ENCODE peak calls at places on chromosomes 3 and 15, in ten cellular contexts. V is testis, B is breast epithelium, N is heart left ventricle, T is Peyer's patch, L is gastrocnemius medialis, R is body of pancreas, G is esophagus muscularis mucosa, Y is uterus, E is stomach. K is an unnamed sample.

GRCh38 chr3:177563381-177563780 is 366.1 kb upstream of the TBL1XR1 start:
- DNase-seq in R (no peak), B (no peak), T (no peak), E (no peak), G (no peak), Y (no peak), N (no peak), L (no peak), V (no peak), K (no peak)

GRCh38 chr3:163946785-163947184 is 1131.5 kb downstream of the SI start:
- DNase-seq in L (no peak), V (no peak), G (no peak), Y (no peak), N (no peak), B (no peak), R (no peak), T (no peak), E (no peak), K (no peak)

GRCh38 chr3:86990171-86990733 is 697 bp downstream of the VGLL3 start:
- DNase-seq in L (no peak), T (peak; percentile 50), N (no peak), V (no peak), G (no peak), B (no peak), E (peak; percentile 40), Y (peak; percentile 43), R (peak; percentile 78), K (peak; percentile 42)

GRCh38 chr3:142053244-142053643 is 96.1 kb downstream of the TFDP2 start:
- DNase-seq in R (no peak), E (no peak), V (no peak), T (no peak), L (no peak), Y (no peak), N (no peak), B (no peak), G (no peak), K (no peak)

GRCh38 chr15:100291106-100291505 is 50.7 kb downstream of the ADAMTS17 start:
- DNase-seq in R (no peak), E (no peak), N (no peak), T (no peak), V (no peak), Y (no peak), L (no peak), G (no peak), B (no peak), K (no peak)

GRCh38 chr3:195522254-195523023 is 20.7 kb downstream of the PPP1R2 start:
- DNase-seq in E (no peak), L (no peak), B (no peak), V (no peak), N (no peak), Y (no peak), T (no peak), R (no peak), G (no peak), K (no peak)

GRCh38 chr15:69760890-69761568 is 308.4 kb downstream of the RPLP1 start:
- DNase-seq in T (no peak), G (peak; percentile 87), V (peak; percentile 39), L (peak; percentile 48), R (peak; percentile 25), Y (peak; percentile 30), N (peak; percentile 25), E (peak; percentile 54), B (no peak), K (no peak)

GRCh38 chr3:43034911-43035310 is 55.8 kb downstream of the GASK1A start:
- DNase-seq in T (no peak), L (no peak), B (no peak), G (peak; percentile 74), R (no peak), E (no peak), V (no peak), N (no peak), Y (no peak), K (no peak)

GRCh38 chr15:67545864-67546263 is 3.4 kb downstream of the MAP2K5 start:
- DNase-seq in N (no peak), T (no peak), E (no peak), L (no peak), B (no peak), R (no peak), V (no peak), G (peak; percentile 90), Y (no peak), K (no peak)

GRCh38 chr15:67543348-67543718 is 830 bp downstream of the MAP2K5 start:
- DNase-seq in T (peak; percentile 63), L (peak; percentile 46), G (no peak), N (no peak), V (peak; percentile 63), B (no peak), E (no peak), R (peak; percentile 31), Y (no peak), K (peak; percentile 8)

GRCh38 chr15:67544475-67544874 is 2.0 kb downstream of the MAP2K5 start:
- DNase-seq in L (no peak), N (no peak), V (no peak), G (no peak), B (no peak), T (no peak), R (no peak), Y (no peak), E (no peak), K (no peak)

GRCh38 chr15:67542192-67542461 is 376 bp upstream of the MAP2K5 start:
- DNase-seq in G (no peak), L (no peak), B (no peak), T (no peak), N (no peak), R (no peak), V (peak; percentile 20), E (no peak), Y (no peak), K (no peak)

DNA sequence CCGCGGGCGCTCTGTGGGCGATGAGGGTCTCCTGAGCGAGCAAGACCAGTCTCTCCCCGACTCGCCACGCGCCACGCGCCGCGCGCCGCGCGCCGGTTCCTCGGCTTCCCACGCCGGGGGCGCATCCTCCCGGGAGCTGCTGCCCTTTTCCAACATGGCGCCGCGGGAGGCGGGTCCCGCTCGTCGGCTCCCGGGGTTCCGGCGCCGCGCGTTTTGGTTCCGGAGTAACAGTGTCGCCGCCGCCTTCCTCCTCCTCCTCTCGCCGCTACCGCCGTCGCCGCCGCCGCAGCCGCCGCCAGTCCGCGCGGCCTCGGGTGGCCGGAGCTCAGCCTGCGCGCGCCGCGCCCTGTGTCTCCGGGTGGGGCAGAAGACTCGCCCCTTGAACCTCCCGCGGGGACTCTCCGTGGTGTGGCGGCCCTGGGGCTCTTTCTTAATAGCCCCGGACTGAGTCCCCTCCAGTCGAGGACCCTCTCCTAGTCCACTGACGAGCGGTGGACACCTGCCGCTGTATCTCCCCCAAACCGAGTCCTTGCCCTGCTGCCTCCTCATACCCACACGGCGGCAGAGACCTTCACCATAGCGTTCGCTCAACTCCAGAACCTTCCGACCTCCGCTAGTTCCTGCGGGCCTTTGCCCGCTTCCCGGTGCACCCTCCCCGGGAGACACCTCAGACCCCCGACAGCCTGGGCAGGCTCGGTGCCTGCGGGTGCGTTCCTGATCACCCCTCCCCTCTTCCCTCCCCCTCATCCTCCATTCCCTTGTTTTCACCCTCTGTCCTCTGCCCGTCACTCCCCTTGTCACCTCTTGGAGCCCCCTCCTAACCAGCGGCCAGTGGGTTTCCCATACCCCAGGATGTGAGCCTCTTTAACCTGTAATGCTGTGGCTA is at the start of gene MAP2K5:
- DNase-seq in T (peak; percentile 94), V (peak; percentile 92), G (peak; percentile 96), B (peak; percentile 87), Y (peak; percentile 84), L (peak; percentile 79), N (peak; percentile 92), E (peak; percentile 88), R (peak; percentile 84), K (peak; percentile 81)
- TF ChIP-seq POLR2A in T (peak; percentile 77), V (no peak), G (no peak), B (peak; percentile 51), Y (peak; percentile 33), L (peak; percentile 79), N (peak; percentile 79), E (no peak), R (peak; percentile 50), K (peak; percentile 51)

GRCh38 chr3:185151959-185152432 is 864 bp downstream of the C3orf70 start:
- DNase-seq in T (no peak), R (no peak), Y (no peak), L (peak; percentile 12), E (no peak), B (no peak), G (no peak), V (no peak), N (peak; percentile 62), K (no peak)

GRCh38 chr3:185153170-185153733 is 392 bp upstream of the C3orf70 start:
- DNase-seq in R (no peak), L (no peak), G (no peak), N (peak; percentile 22), V (peak; percentile 23), Y (peak; percentile 16), E (no peak), T (no peak), B (no peak), K (no peak)

GRCh38 chr3:185153861-185154629 is 1.2 kb upstream of the C3orf70 start:
- DNase-seq in N (no peak), R (no peak), G (no peak), T (no peak), Y (no peak), B (no peak), E (no peak), V (no peak), L (no peak), K (no peak)

GRCh38 chr3:185151101-185151958 is 1.5 kb downstream of the C3orf70 start:
- DNase-seq in T (no peak), G (no peak), B (no peak), N (no peak), Y (no peak), E (no peak), L (no peak), V (no peak), R (no peak), K (no peak)

GRCh38 chr3:185152433-185153169 is at the start of gene C3orf70:
- DNase-seq in E (peak; percentile 60), Y (peak; percentile 57), R (peak; percentile 39), L (peak; percentile 12), T (peak; percentile 86), V (peak; percentile 72), G (no peak), B (no peak), N (peak; percentile 71), K (peak; percentile 23)
- H3K27me3 ChIP-seq in E (peaks cover 15% of the 10 kb centered on the region), Y (no peaks in the 10 kb centered on the region), R (peaks cover 8% of the 10 kb centered on the region), L (peaks cover 30% of the 10 kb centered on the region), T (no peaks in the 10 kb centered on the region), V (no peaks in the 10 kb centered on the region), G (no peaks in the 10 kb centered on the region), B (peaks cover 7% of the 10 kb centered on the region), N (peaks cover 23% of the 10 kb centered on the region), K (no peaks in the 10 kb centered on the region)

DNA sequence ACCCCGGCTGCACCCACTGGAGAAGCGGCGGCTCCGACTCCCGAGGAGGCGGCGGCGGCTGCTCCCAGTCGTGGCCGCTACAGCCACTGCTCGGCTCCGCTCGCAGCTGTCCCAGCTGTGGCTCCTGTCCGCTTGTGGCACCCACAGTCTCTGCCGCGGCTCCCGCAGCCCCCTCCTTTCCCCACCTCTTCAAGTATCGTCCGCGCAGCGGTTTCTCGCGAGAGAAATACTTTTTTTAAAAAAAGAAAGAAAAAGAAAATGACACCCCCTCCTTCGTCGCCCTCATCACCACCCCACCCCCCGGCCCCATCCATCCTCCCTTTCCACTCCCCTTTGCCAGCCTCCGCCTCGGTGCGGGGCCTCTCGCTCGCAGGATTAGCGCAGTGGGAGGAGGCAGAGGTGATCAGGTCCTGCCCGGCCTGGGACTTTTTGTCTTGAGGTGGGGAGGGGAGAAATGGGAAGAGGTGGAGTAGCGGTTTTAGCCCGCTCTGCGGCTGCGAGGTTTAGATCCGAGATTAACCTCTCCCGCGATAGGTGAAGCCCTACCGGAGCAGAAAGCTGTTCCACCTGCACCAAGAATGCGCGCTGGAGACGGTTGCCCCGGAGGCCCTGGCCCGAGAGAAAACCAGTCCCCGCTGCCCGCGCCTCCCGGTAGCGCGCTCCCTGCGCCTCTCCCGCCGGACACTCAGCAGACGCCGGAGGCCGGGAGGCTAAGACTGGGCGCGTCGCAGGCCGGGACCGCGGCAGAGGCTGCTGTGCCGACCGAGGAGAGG is at the start of gene FBN1:
- DNase-seq in T (peak; percentile 54), N (peak; percentile 79), E (peak; percentile 31), G (peak; percentile 94), Y (peak; percentile 83), R (peak; percentile 37), B (peak; percentile 52), V (peak; percentile 84), L (peak; percentile 53), K (no peak)
- TF ChIP-seq POLR2A in T (peak; percentile 20), N (peak; percentile 74), E (no peak), G (peak; percentile 48), Y (peak; percentile 76), R (no peak), B (peak; percentile 28), V (peak; percentile 62), L (peak; percentile 53), K (peak; percentile 2)

GRCh38 chr3:125957674-125958510 is 11.1 kb upstream of the ROPN1B start:
- DNase-seq in B (no peak), T (peak; percentile 42), Y (no peak), G (peak; percentile 10), V (peak; percentile 45), L (no peak), R (no peak), N (no peak), E (no peak), K (no peak)

GRCh38 chr3:125960066-125960424 is 8.9 kb upstream of the ROPN1B start:
- DNase-seq in B (no peak), L (no peak), R (no peak), V (no peak), E (no peak), Y (no peak), T (no peak), G (peak; percentile 87), N (no peak), K (no peak)

GRCh38 chr3:125960456-125961288 is 8.3 kb upstream of the ROPN1B start:
- DNase-seq in G (peak; percentile 90), N (no peak), Y (no peak), E (no peak), R (no peak), B (no peak), L (no peak), T (no peak), V (no peak), K (no peak)

GRCh38 chr3:125959317-125960065 is 9.5 kb upstream of the ROPN1B start:
- DNase-seq in R (no peak), B (no peak), E (no peak), T (no peak), N (no peak), V (no peak), L (no peak), Y (no peak), G (peak; percentile 55), K (no peak)

GRCh38 chr3:125958511-125959316 is 10.3 kb upstream of the ROPN1B start:
- DNase-seq in N (no peak), Y (no peak), R (no peak), T (no peak), B (no peak), G (peak; percentile 47), L (no peak), E (no peak), V (peak; percentile 22), K (no peak)
- H3K27me3 ChIP-seq in N (peaks cover 6% of the 10 kb centered on the region), Y (no peaks in the 10 kb centered on the region), R (no peaks in the 10 kb centered on the region), T (no peaks in the 10 kb centered on the region), B (peaks cover 3% of the 10 kb centered on the region), G (peaks cover 9% of the 10 kb centered on the region), L (peaks cover 5% of the 10 kb centered on the region), E (peaks cover 30% of the 10 kb centered on the region), V (no peaks in the 10 kb centered on the region), K (peaks cover 3% of the 10 kb centered on the region)